ENCODE peak calls at places on chromosomes 4 and X, in seven cellular contexts. One of them, this sample, is unnamed.

GRCh38 chr4:187183351-187183750 is 459.7 kb upstream of the FAT1 start:
- DNase-seq in H9: no peak
- DNase-seq in mesendoderm: no peak
- DNase-seq in IMR-90: no peak
- DNase-seq in mesenchymal stem cell: no peak
- DNase-seq in H1: no peak
- DNase-seq in trophoblast cell: no peak
- DNase-seq in this sample: peak

GRCh38 chrX:47143894-47144625 is 442 bp downstream of the NDUFB11 start:
- DNase-seq in H9: no peak
- DNase-seq in mesendoderm: no peak
- DNase-seq in IMR-90: peak
- DNase-seq in mesenchymal stem cell: peak
- DNase-seq in H1: no peak
- DNase-seq in trophoblast cell: no peak
- DNase-seq in this sample: no peak

GRCh38 chr4:123102897-123103489 is 180.6 kb upstream of the NUDT6 start:
- DNase-seq in H9: no peak
- DNase-seq in mesendoderm: peak
- DNase-seq in IMR-90: peak
- DNase-seq in mesenchymal stem cell: peak
- DNase-seq in H1: no peak
- DNase-seq in trophoblast cell: no peak
- DNase-seq in this sample: peak

GRCh38 chr4:105622269-105622668 is 69.8 kb downstream of the ARHGEF38 start:
- DNase-seq in H9: no peak
- DNase-seq in mesendoderm: no peak
- DNase-seq in IMR-90: no peak
- DNase-seq in mesenchymal stem cell: peak
- DNase-seq in H1: no peak
- DNase-seq in trophoblast cell: no peak
- DNase-seq in this sample: no peak

GRCh38 chr4:166458756-166459155 is 585.7 kb downstream of the TLL1 start:
- DNase-seq in H9: no peak
- DNase-seq in mesendoderm: no peak
- DNase-seq in IMR-90: no peak
- DNase-seq in mesenchymal stem cell: no peak
- DNase-seq in H1: no peak
- DNase-seq in trophoblast cell: no peak
- DNase-seq in this sample: no peak

GRCh38 chrX:28888421-28888820 is 301.2 kb downstream of the IL1RAPL1 start:
- DNase-seq in H9: no peak
- DNase-seq in mesendoderm: no peak
- DNase-seq in IMR-90: peak
- DNase-seq in mesenchymal stem cell: no peak
- DNase-seq in H1: no peak
- DNase-seq in trophoblast cell: no peak
- DNase-seq in this sample: no peak

GRCh38 chr4:76943790-76944189 is 5.8 kb upstream of the SEPTIN11 start:
- DNase-seq in H9: no peak
- DNase-seq in mesendoderm: no peak
- DNase-seq in IMR-90: no peak
- DNase-seq in mesenchymal stem cell: no peak
- DNase-seq in H1: no peak
- DNase-seq in trophoblast cell: no peak
- DNase-seq in this sample: no peak

GRCh38 chrX:18885317-18886004 is 98.5 kb downstream of the PHKA2 start:
- DNase-seq in H9: no peak
- DNase-seq in mesendoderm: peak
- DNase-seq in IMR-90: peak
- DNase-seq in mesenchymal stem cell: peak
- DNase-seq in H1: no peak
- DNase-seq in trophoblast cell: no peak
- DNase-seq in this sample: no peak

GRCh38 chr4:139099366-139099982 is 77.5 kb downstream of the ELF2 start:
- DNase-seq in H9: peak
- DNase-seq in mesendoderm: peak
- DNase-seq in IMR-90: peak
- DNase-seq in mesenchymal stem cell: peak
- DNase-seq in H1: no peak
- DNase-seq in trophoblast cell: peak
- DNase-seq in this sample: peak

GRCh38 chrX:11757729-11758399 is at the start of gene MSL3:
- DNase-seq in H9: peak
- DNase-seq in mesendoderm: peak
- DNase-seq in IMR-90: peak
- DNase-seq in mesenchymal stem cell: peak
- DNase-seq in H1: no peak
- DNase-seq in trophoblast cell: peak
- DNase-seq in this sample: peak

GRCh38 chr4:665751-666435 is 8.2 kb downstream of the ATP5ME start:
- DNase-seq in H9: no peak
- DNase-seq in mesendoderm: no peak
- DNase-seq in IMR-90: no peak
- DNase-seq in mesenchymal stem cell: no peak
- DNase-seq in H1: no peak
- DNase-seq in trophoblast cell: no peak
- DNase-seq in this sample: no peak

GRCh38 chrX:107825698-107826285 is at the start of gene MID2:
- DNase-seq in H9: peak
- DNase-seq in mesendoderm: peak
- DNase-seq in IMR-90: no peak
- DNase-seq in mesenchymal stem cell: peak
- DNase-seq in H1: no peak
- DNase-seq in trophoblast cell: peak
- DNase-seq in this sample: peak

GRCh38 chr4:32163125-32163524 is 1443.0 kb downstream of the PCDH7 start:
- DNase-seq in H9: no peak
- DNase-seq in mesendoderm: peak
- DNase-seq in IMR-90: no peak
- DNase-seq in mesenchymal stem cell: no peak
- DNase-seq in H1: no peak
- DNase-seq in trophoblast cell: no peak
- DNase-seq in this sample: no peak

GRCh38 chr4:106522839-106523238 is 154.3 kb upstream of the GIMD1 start:
- DNase-seq in H9: no peak
- DNase-seq in mesendoderm: no peak
- DNase-seq in IMR-90: peak
- DNase-seq in mesenchymal stem cell: no peak
- DNase-seq in H1: no peak
- DNase-seq in trophoblast cell: no peak
- DNase-seq in this sample: no peak

GRCh38 chrX:123432362-123433150 is 248.5 kb downstream of the GRIA3 start:
- DNase-seq in H9: no peak
- DNase-seq in mesendoderm: no peak
- DNase-seq in IMR-90: no peak
- DNase-seq in mesenchymal stem cell: no peak
- DNase-seq in H1: no peak
- DNase-seq in trophoblast cell: no peak
- DNase-seq in this sample: no peak

GRCh38 chr4:82852751-82853053 is 38.3 kb downstream of the SEC31A start:
- DNase-seq in H9: no peak
- DNase-seq in mesendoderm: peak
- DNase-seq in IMR-90: no peak
- DNase-seq in mesenchymal stem cell: no peak
- DNase-seq in H1: no peak
- DNase-seq in trophoblast cell: no peak
- DNase-seq in this sample: no peak

GRCh38 chrX:56733459-56734046 is 4.5 kb downstream of the NBDY start:
- DNase-seq in H9: no peak
- DNase-seq in mesendoderm: peak
- DNase-seq in IMR-90: peak
- DNase-seq in mesenchymal stem cell: peak
- DNase-seq in H1: no peak
- DNase-seq in trophoblast cell: peak
- DNase-seq in this sample: no peak

GRCh38 chr4:177282284-177282683 is 27.4 kb upstream of the NEIL3 start:
- DNase-seq in H9: no peak
- DNase-seq in mesendoderm: no peak
- DNase-seq in IMR-90: no peak
- DNase-seq in mesenchymal stem cell: no peak
- DNase-seq in H1: no peak
- DNase-seq in trophoblast cell: no peak
- DNase-seq in this sample: no peak

GRCh38 chr4:109571494-109571893 is 11.4 kb downstream of the MCUB start:
- DNase-seq in H9: no peak
- DNase-seq in mesendoderm: no peak
- DNase-seq in IMR-90: no peak
- DNase-seq in mesenchymal stem cell: no peak
- DNase-seq in H1: no peak
- DNase-seq in trophoblast cell: no peak
- DNase-seq in this sample: no peak

GRCh38 chr4:147808447-147808846 is 76.6 kb downstream of the ARHGAP10 start:
- DNase-seq in H9: no peak
- DNase-seq in mesendoderm: no peak
- DNase-seq in IMR-90: no peak
- DNase-seq in mesenchymal stem cell: no peak
- DNase-seq in H1: no peak
- DNase-seq in trophoblast cell: no peak
- DNase-seq in this sample: no peak

GRCh38 chr4:98260047-98260578 is 1.1 kb upstream of the RAP1GDS1 start:
- DNase-seq in H9: peak
- DNase-seq in mesendoderm: peak
- DNase-seq in IMR-90: peak
- DNase-seq in mesenchymal stem cell: no peak
- DNase-seq in H1: no peak
- DNase-seq in trophoblast cell: no peak
- DNase-seq in this sample: no peak

DNA sequence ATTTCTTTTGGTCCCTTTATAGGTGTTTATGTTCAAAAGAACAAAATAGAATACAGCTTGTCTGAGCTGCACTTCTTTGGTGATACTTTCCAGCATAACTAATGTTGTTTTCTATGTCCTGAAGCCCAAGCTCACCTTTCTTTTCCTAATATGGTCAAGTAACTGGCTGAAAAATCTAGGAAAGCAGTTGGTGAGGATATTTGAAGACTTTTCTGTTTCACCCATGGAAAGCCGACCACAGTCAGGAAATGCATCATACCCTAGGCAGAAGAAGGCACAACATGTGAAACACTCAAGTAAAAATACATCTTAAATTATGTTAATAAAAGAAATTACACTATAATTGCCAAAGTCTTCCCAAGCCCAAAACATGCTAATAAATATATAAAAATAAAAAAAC is 337.0 kb downstream of the PDGFC start:
- DNase-seq in H9: no peak
- DNase-seq in mesendoderm: no peak
- DNase-seq in IMR-90: peak
- DNase-seq in mesenchymal stem cell: no peak
- DNase-seq in H1: no peak
- DNase-seq in trophoblast cell: no peak
- DNase-seq in this sample: no peak
- H2BK120ac ChIP-seq in H9: no peak
- H2BK120ac ChIP-seq in mesendoderm: no peak
- H2BK120ac ChIP-seq in IMR-90: no peak
- H2BK120ac ChIP-seq in mesenchymal stem cell: no peak
- H2BK120ac ChIP-seq in H1: no peak
- H2BK120ac ChIP-seq in trophoblast cell: peak
- H2BK120ac ChIP-seq in this sample: no peak

GRCh38 chrX:40694833-40695232 is 40.5 kb downstream of the MED14 start:
- DNase-seq in H9: no peak
- DNase-seq in mesendoderm: no peak
- DNase-seq in IMR-90: peak
- DNase-seq in mesenchymal stem cell: no peak
- DNase-seq in H1: no peak
- DNase-seq in trophoblast cell: no peak
- DNase-seq in this sample: no peak
- H3K4ac ChIP-seq in H9: no peak
- H3K4ac ChIP-seq in mesendoderm: no peak
- H3K4ac ChIP-seq in IMR-90: no peak
- H3K4ac ChIP-seq in mesenchymal stem cell: no peak
- H3K4ac ChIP-seq in H1: no peak
- H3K4ac ChIP-seq in trophoblast cell: no peak
- H3K4ac ChIP-seq in this sample: no peak

DNA sequence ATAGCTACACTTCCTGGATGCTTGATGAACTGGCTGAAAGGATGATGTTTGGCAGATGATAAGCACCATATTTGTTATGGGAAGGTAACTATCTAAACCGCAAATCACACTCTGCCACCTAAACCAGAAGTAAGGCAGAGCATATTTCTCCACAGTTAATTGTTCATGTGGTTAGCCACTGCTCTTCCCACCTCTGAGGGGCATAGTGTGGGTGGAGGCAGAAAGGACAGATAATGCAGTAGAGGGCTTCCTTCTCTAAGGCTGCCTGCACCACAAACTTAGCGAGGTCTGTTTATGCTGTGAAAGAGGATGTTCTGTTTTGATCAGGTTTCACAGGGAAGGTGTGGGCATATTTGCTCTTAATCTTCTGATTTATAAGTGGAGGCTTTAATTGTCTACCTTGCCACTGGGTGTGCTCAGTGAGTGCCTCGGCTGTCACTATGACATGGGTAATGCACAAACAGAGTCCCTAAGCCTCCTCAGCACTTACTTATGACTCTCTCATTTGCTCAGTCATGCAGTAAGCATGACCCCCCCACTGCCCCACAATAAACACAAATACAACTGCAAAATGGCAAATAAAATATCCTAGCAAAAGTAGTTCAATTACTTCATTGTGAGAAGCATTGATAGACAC is 401.0 kb downstream of the TMA16 start:
- DNase-seq in H9: no peak
- DNase-seq in mesendoderm: no peak
- DNase-seq in IMR-90: no peak
- DNase-seq in mesenchymal stem cell: no peak
- DNase-seq in H1: no peak
- DNase-seq in trophoblast cell: no peak
- DNase-seq in this sample: no peak
- H2BK120ac ChIP-seq in H9: no peak
- H2BK120ac ChIP-seq in mesendoderm: no peak
- H2BK120ac ChIP-seq in IMR-90: no peak
- H2BK120ac ChIP-seq in mesenchymal stem cell: no peak
- H2BK120ac ChIP-seq in H1: no peak
- H2BK120ac ChIP-seq in trophoblast cell: no peak
- H2BK120ac ChIP-seq in this sample: no peak

GRCh38 chr4:7775396-7775795 is 164.3 kb downstream of the AFAP1 start:
- DNase-seq in H9: no peak
- DNase-seq in mesendoderm: no peak
- DNase-seq in IMR-90: no peak
- DNase-seq in mesenchymal stem cell: no peak
- DNase-seq in H1: no peak
- DNase-seq in trophoblast cell: no peak
- DNase-seq in this sample: no peak

GRCh38 chr4:7771541-7772507 is 167.8 kb downstream of the AFAP1 start:
- DNase-seq in H9: peak
- DNase-seq in mesendoderm: no peak
- DNase-seq in IMR-90: no peak
- DNase-seq in mesenchymal stem cell: no peak
- DNase-seq in H1: no peak
- DNase-seq in trophoblast cell: no peak
- DNase-seq in this sample: no peak

GRCh38 chr4:7772708-7773385 is 166.8 kb downstream of the AFAP1 start:
- DNase-seq in H9: peak
- DNase-seq in mesendoderm: peak
- DNase-seq in IMR-90: no peak
- DNase-seq in mesenchymal stem cell: no peak
- DNase-seq in H1: no peak
- DNase-seq in trophoblast cell: peak
- DNase-seq in this sample: no peak

GRCh38 chr4:7773401-7774187 is 166.1 kb downstream of the AFAP1 start:
- DNase-seq in H9: no peak
- DNase-seq in mesendoderm: no peak
- DNase-seq in IMR-90: no peak
- DNase-seq in mesenchymal stem cell: no peak
- DNase-seq in H1: no peak
- DNase-seq in trophoblast cell: no peak
- DNase-seq in this sample: no peak

GRCh38 chr4:7774301-7775019 is 165.2 kb downstream of the AFAP1 start:
- DNase-seq in H9: no peak
- DNase-seq in mesendoderm: no peak
- DNase-seq in IMR-90: no peak
- DNase-seq in mesenchymal stem cell: no peak
- DNase-seq in H1: no peak
- DNase-seq in trophoblast cell: no peak
- DNase-seq in this sample: no peak
- H3K4ac ChIP-seq in H9: no peak
- H3K4ac ChIP-seq in mesendoderm: no peak
- H3K4ac ChIP-seq in IMR-90: no peak
- H3K4ac ChIP-seq in mesenchymal stem cell: no peak
- H3K4ac ChIP-seq in H1: no peak
- H3K4ac ChIP-seq in trophoblast cell: no peak
- H3K4ac ChIP-seq in this sample: no peak

This sample was measured in neuronal stem cell.